ENCODE peak calls at places on chromosomes 5 and 9, in nine cellular contexts. Q, Z, P, B, A, O, U, V and S are unnamed samples.

GRCh38 chr5:80191397-80191796 is 64.5 kb downstream of the SERINC5 start:
- DNase-seq in Q (no peak), Z (no peak), P (no peak), B (no peak), A (no peak), O (no peak), U (no peak), V (no peak), S (no peak)

GRCh38 chr5:119864286-119864685 is 234.9 kb downstream of the FAM170A start:
- DNase-seq in Q (no peak), Z (no peak), P (no peak), B (no peak), A (no peak), O (no peak), U (no peak), V (no peak), S (no peak)

GRCh38 chr5:122384612-122385180 is 72.7 kb downstream of the SNCAIP start:
- DNase-seq in Q (no peak), Z (no peak), P (no peak), B (no peak), A (no peak), O (no peak), U (no peak), V (no peak), S (no peak)

GRCh38 chr5:39178171-39178570 is 41.2 kb downstream of the FYB1 start:
- DNase-seq in Q (peak), Z (peak), P (no peak), B (no peak), A (no peak), O (no peak), U (no peak), V (no peak), S (peak)

GRCh38 chr5:66666778-66667177 is 70.6 kb downstream of the MAST4 start:
- DNase-seq in Q (no peak), Z (no peak), P (no peak), B (no peak), A (peak), O (no peak), U (no peak), V (no peak), S (peak)

GRCh38 chr5:65835191-65835590 is 91.2 kb upstream of the ERBIN start:
- DNase-seq in Q (no peak), Z (no peak), P (no peak), B (no peak), A (no peak), O (no peak), U (no peak), V (no peak), S (no peak)

GRCh38 chr5:134893748-134894505 is 11.0 kb upstream of the PCBD2 start:
- DNase-seq in Q (no peak), Z (no peak), P (no peak), B (no peak), A (no peak), O (no peak), U (no peak), V (no peak), S (no peak)

GRCh38 chr5:64958757-64959391 is 190.1 kb downstream of the CWC27 start:
- DNase-seq in Q (peak), Z (peak), P (no peak), B (peak), A (no peak), O (no peak), U (no peak), V (no peak), S (peak)

GRCh38 chr5:5179597-5179996 is 39.5 kb downstream of the ADAMTS16 start:
- DNase-seq in Q (no peak), Z (no peak), P (no peak), B (no peak), A (no peak), O (no peak), U (no peak), V (no peak), S (no peak)

GRCh38 chr5:169904059-169904458 is 76.2 kb downstream of the INSYN2B start:
- DNase-seq in Q (peak), Z (no peak), P (no peak), B (peak), A (no peak), O (no peak), U (no peak), V (no peak), S (no peak)

GRCh38 chr5:169980418-169981053 is at the start of gene INSYN2B:
- DNase-seq in Q (peak), Z (peak), P (peak), B (peak), A (no peak), O (peak), U (peak), V (peak), S (peak)

GRCh38 chr9:26502311-26502710 is 390.3 kb downstream of the CAAP1 start:
- DNase-seq in Q (no peak), Z (no peak), P (no peak), B (no peak), A (no peak), O (no peak), U (no peak), V (no peak), S (no peak)

GRCh38 chr9:71944754-71945409 is 33.4 kb downstream of the C9orf85 start:
- DNase-seq in Q (no peak), Z (no peak), P (no peak), B (no peak), A (no peak), O (no peak), U (no peak), V (no peak), S (peak)

GRCh38 chr9:123011878-123012528 is 21.5 kb upstream of the GPR21 start:
- DNase-seq in Q (peak), Z (peak), P (no peak), B (no peak), A (no peak), O (no peak), U (no peak), V (no peak), S (no peak)

GRCh38 chr9:71549023-71549422 is 219.3 kb downstream of the CEMIP2 start:
- DNase-seq in Q (no peak), Z (no peak), P (no peak), B (no peak), A (no peak), O (no peak), U (no peak), V (no peak), S (no peak)

GRCh38 chr5:63401434-63402046 is 560.7 kb downstream of the HTR1A start:
- DNase-seq in Q (peak), Z (no peak), P (no peak), B (peak), A (peak), O (peak), U (no peak), V (peak), S (peak)

GRCh38 chr5:154406231-154406630 is 39.6 kb upstream of the SAP30L start:
- DNase-seq in Q (no peak), Z (peak), P (no peak), B (peak), A (no peak), O (no peak), U (no peak), V (no peak), S (peak)

GRCh38 chr9:29211681-29212589 is 1638.7 kb upstream of the C9orf72 start:
- DNase-seq in Q (peak), Z (no peak), P (no peak), B (no peak), A (peak), O (no peak), U (peak), V (peak), S (peak)

GRCh38 chr5:137837741-137838389 is 29.8 kb upstream of the MYOT start:
- DNase-seq in Q (peak), Z (no peak), P (no peak), B (no peak), A (no peak), O (no peak), U (no peak), V (no peak), S (no peak)

GRCh38 chr9:134066923-134067851 is 639 bp downstream of the BRD3 start:
- DNase-seq in Q (peak), Z (no peak), P (no peak), B (no peak), A (peak), O (no peak), U (peak), V (peak), S (peak)

GRCh38 chr5:7678057-7678456 is 172.9 kb downstream of the CFAP90 start:
- DNase-seq in Q (no peak), Z (no peak), P (no peak), B (no peak), A (no peak), O (no peak), U (no peak), V (no peak), S (no peak)

GRCh38 chr9:1102010-1102712 is 52.0 kb downstream of the DMRT2 start:
- DNase-seq in Q (no peak), Z (no peak), P (no peak), B (no peak), A (no peak), O (no peak), U (no peak), V (no peak), S (no peak)

GRCh38 chr5:144328980-144329379 is 158.3 kb downstream of the KCTD16 start:
- DNase-seq in Q (no peak), Z (no peak), P (no peak), B (no peak), A (no peak), O (no peak), U (no peak), V (no peak), S (no peak)

DNA sequence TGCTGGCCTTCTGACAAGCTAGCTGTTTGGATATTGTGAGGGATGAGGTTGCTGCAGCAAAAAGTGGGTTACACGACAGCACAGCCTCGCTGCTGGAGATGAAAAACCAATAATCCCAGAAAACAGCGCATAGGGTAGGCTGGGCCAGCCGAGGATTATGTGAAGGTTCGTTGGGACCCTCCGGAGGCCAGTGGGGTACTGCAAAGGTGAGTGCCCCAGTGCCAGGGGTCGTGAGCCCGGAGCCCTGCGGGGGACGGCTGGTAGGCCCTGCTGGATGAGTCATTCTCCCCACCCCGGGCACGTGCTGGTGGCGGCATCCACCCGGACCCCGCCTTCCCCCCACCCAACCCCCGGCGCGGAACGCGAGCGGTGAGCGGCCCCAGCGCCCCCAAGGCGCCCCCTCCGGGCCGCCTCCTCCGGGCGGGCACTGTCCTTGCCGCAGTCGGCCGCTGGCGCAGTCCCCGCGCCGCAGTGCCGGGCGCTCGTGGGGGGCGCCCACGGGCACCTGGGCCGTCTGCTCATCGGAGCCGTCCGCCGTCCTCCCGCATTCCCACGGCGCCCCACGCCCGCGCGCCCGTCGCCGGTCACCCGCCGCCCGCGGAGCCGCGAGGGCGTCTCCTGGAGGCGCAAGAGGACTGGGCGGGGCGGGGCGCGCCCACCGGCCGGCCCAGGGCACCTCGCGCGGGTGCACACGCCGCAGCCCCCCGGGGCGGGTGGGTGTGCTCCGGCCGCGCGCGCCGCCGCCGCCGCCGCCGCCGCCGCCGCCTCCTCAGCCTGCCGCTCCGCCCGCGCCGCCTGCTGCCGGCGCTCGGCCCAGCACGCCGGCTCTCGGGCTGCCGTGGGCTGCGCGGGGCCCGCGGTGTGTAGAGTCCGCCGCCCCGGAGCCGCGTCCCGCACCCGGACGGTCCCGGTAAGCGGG is at the start of gene PHF24:
- DNase-seq in Q (peak), Z (no peak), P (no peak), B (no peak), A (no peak), O (no peak), U (no peak), V (no peak), S (peak)
- H3K4me3 ChIP-seq in Q (peak), Z (no peak), P (peak), B (peak), A (peak), O (peak), U (no peak), V (peak), S (peak)

DNA sequence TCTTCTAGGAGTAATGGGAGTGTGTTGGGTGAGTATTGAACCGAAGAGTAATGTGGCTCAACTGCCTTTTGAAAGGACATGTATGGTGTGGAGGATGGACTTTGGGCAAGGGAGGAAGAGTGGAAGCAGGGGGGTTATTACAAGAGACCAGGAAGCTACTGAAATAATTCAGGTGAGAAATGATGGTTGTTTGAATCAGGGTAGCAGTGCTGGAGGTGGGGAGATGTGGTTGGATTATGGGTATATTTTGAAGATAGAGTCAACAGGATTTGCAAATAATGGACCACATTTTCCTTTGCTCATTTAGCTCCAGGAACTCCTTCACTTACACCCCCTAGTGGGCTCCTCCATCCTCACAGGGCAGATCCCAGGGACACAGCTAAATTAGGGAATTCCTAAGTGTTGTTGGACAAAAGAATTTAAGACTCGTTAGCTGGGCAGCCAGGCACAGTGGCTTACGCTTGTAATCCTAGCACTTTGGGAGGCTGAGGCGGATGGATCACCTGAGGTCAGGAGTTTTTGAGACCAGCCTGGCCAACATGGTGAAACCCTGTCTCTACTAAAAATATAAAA is 1.2 kb upstream of the SLC4A9 start:
- DNase-seq in Q (peak), Z (no peak), P (no peak), B (no peak), A (no peak), O (peak), U (no peak), V (peak), S (peak)
- TF ChIP-seq CTCF in Q (peak), Z (peak), P (peak), B (peak), A (peak), O (peak), U (peak), V (peak), S (peak)

GRCh38 chr5:76081811-76082783 is 1.1 kb upstream of the SV2C start:
- DNase-seq in Q (no peak), Z (no peak), P (no peak), B (no peak), A (peak), O (no peak), U (no peak), V (no peak), S (no peak)
- H3K4me3 ChIP-seq in Q (no peak), Z (no peak), P (no peak), B (no peak), A (no peak), O (no peak), U (no peak), V (no peak), S (no peak)

DNA sequence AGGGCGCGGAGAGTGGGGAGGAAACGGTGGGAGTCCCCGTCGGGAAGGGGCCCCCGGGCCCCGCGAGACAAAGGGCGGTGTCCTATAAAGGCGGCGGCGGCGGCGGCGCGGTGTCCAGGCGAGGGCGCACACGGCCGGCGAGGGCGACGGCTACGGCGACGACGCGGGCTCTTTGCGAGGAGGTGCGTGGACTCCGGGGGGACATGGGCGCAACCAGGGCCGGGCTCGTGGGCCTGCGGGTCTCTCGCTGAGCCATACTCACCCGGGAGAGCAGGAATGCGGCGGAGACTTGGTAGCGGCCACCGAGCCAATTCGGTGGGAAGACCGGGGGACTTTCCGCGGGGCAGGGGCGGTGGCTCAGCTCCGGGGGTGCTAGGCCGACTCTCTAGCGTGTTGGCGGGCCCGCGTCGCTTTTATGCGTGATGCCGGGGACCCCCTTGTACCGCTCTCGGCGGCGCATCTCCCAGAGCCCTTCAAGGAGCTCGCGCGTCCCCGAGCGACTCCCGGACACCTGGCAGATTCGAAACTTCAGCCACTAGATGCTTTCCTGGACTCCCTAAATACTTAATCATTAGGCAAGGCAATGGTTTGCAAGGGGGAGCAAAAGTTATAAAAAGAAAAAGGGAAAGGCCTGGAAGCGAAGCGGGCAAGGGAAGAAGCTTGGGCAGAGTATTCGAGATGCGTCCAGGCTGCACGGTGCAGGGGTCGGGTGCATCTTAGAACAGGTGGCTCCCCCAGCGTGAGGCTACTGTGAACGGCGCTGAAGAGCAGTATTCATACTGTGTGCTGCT is 5.9 kb upstream of the TAL2 start:
- DNase-seq in Q (no peak), Z (no peak), P (no peak), B (no peak), A (no peak), O (no peak), U (no peak), V (peak), S (peak)
- TF ChIP-seq CTCF in Q (no peak), Z (peak), P (peak), B (peak), A (no peak), O (no peak), U (no peak), V (peak), S (no peak)

DNA sequence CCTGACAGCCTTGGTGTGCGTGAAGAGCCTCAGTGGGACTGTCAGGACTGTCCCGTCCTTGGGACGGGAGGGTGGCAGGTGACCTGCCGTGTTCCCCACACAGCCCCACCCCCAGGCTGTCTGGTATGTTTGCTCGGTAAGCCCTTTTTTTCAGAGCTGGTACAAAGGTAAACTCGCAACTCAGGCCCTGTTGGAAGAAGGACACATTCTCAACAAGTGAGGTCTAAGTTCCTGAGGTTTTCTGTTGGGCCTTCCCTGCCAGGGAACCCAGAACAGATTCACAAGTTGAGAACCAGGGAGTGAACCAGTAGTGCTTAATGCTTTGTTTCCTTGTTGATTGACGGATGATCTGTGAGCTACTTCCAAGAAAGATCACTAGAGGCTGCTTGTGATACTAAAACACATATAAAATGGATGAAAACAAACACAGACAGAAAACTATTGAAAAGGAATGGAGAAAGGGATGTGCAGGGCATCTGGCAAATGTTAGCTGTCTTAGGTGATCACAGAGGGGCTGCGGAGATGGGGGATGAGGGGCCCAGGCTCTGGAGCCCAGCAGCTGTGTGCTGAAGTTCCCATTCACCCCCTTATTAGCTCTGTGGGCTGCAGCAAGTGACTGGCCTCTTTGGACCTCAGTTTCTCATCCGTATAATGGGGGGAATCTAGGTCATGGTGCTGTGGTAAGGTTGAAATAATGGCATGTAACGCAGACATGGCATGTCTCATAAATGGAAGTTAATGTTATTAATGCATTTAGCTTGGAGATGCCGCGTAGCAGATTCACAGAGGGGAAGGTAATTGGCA is 2.7 kb downstream of the NDST1 start:
- DNase-seq in Q (no peak), Z (no peak), P (no peak), B (no peak), A (no peak), O (no peak), U (no peak), V (no peak), S (no peak)
- H3K4me3 ChIP-seq in Q (no peak), Z (no peak), P (no peak), B (no peak), A (no peak), O (no peak), U (no peak), V (no peak), S (no peak)